ENCODE peak calls at places on chromosomes 2 and 18, in eight cellular contexts. M is SK-N-SH, A is HFF-Myc, R is AG10803, L is neural progenitor cell, S is ovary, J is retinal pigment epithelial cell, N is AG04449. D is an unnamed sample.

GRCh38 chr18:2223394-2223793 is 347.9 kb downstream of the METTL4 start:
- DNase-seq in J (peak), S (no peak), L (peak), R (no peak), N (no peak), A (no peak), M (no peak), D (peak)

GRCh38 chr2:234496442-234496834 is 443 bp downstream of the ARL4C start:
- DNase-seq in L (no peak), A (no peak), N (no peak), S (peak), M (peak), J (no peak), R (peak), D (no peak)

GRCh38 chr2:108244667-108245414 is 5.1 kb downstream of the SULT1C3 start:
- DNase-seq in A (no peak), S (no peak), L (no peak), M (no peak), J (no peak), R (no peak), N (no peak), D (no peak)

GRCh38 chr2:236964291-236964690 is 121.4 kb upstream of the COPS8 start:
- DNase-seq in N (no peak), S (no peak), A (no peak), L (no peak), J (no peak), R (peak), M (no peak), D (peak)

GRCh38 chr2:122734756-122735155 is 979.3 kb downstream of the TSN start:
- DNase-seq in S (no peak), L (no peak), J (no peak), M (no peak), A (no peak), R (peak), N (no peak), D (no peak)

GRCh38 chr2:54638103-54638502 is 85.4 kb upstream of the EML6 start:
- DNase-seq in S (no peak), A (no peak), J (no peak), R (no peak), N (no peak), L (no peak), M (no peak), D (no peak)

GRCh38 chr2:102736607-102737409 is 25.0 kb upstream of the TMEM182 start:
- DNase-seq in N (no peak), R (peak), A (no peak), L (peak), S (peak), J (no peak), M (peak), D (peak)

GRCh38 chr2:175930504-175930903 is 71.6 kb downstream of the LNPK start:
- DNase-seq in A (no peak), R (no peak), N (no peak), S (no peak), J (no peak), M (no peak), L (no peak), D (no peak)

GRCh38 chr18:33606621-33607020 is 28.6 kb downstream of the ASXL3 start:
- DNase-seq in J (no peak), M (no peak), A (no peak), S (no peak), L (peak), R (no peak), N (no peak), D (no peak)

GRCh38 chr2:10704034-10704594 is 14.3 kb upstream of the NOL10 start:
- DNase-seq in R (no peak), L (no peak), S (no peak), J (no peak), A (no peak), N (no peak), M (no peak), D (no peak)

GRCh38 chr2:83196225-83196624 is 1262.9 kb downstream of the SUCLG1 start:
- DNase-seq in S (no peak), M (peak), L (peak), A (peak), J (peak), N (peak), R (peak), D (peak)

GRCh38 chr2:16626497-16626896 is 39.1 kb downstream of the CYRIA start:
- DNase-seq in L (no peak), S (no peak), R (peak), M (no peak), N (no peak), J (no peak), A (no peak), D (no peak)

GRCh38 chr2:37350034-37350433 is 5.6 kb downstream of the QPCT start:
- DNase-seq in S (no peak), A (no peak), R (no peak), N (no peak), L (no peak), J (no peak), M (no peak), D (no peak)

GRCh38 chr2:48527211-48527880 is 2.6 kb upstream of the STON1 start:
- DNase-seq in S (no peak), M (no peak), R (no peak), A (no peak), J (peak), L (peak), N (no peak), D (peak)

GRCh38 chr2:14756981-14757657 is 124.6 kb downstream of the LRATD1 start:
- DNase-seq in M (no peak), S (no peak), A (no peak), J (no peak), R (peak), N (peak), L (no peak), D (peak)

GRCh38 chr2:68340631-68341329 is 21.0 kb upstream of the CNRIP1 start:
- DNase-seq in S (no peak), L (no peak), A (no peak), J (no peak), R (no peak), M (no peak), N (no peak), D (no peak)

GRCh38 chr2:9538000-9538507 is 17.6 kb downstream of the ADAM17 start:
- DNase-seq in R (peak), A (no peak), J (no peak), S (no peak), L (no peak), M (no peak), N (no peak), D (peak)

GRCh38 chr2:70927138-70927537 is 8.6 kb upstream of the ATP6V1B1 start:
- DNase-seq in M (no peak), A (no peak), S (no peak), J (no peak), R (no peak), L (no peak), N (no peak), D (no peak)

GRCh38 chr18:68972176-68972575 is 174.3 kb downstream of the CCDC102B start:
- DNase-seq in S (no peak), R (no peak), J (no peak), M (no peak), L (no peak), N (no peak), A (no peak), D (no peak)

GRCh38 chr2:130372833-130373807 is 17.3 kb downstream of the PTPN18 start:
- DNase-seq in S (no peak), R (no peak), L (no peak), M (no peak), N (no peak), A (no peak), J (no peak), D (no peak)

GRCh38 chr18:79379931-79380815 is 15.6 kb upstream of the NFATC1 start:
- DNase-seq in R (no peak), J (no peak), A (no peak), S (peak), N (no peak), M (no peak), L (no peak), D (no peak)

GRCh38 chr18:24263078-24263477 is 124.2 kb downstream of the CABYR start:
- DNase-seq in M (no peak), S (no peak), A (no peak), N (no peak), L (no peak), R (no peak), J (no peak), D (no peak)

GRCh38 chr2:171735991-171736710 is 48.9 kb downstream of the DYNC1I2 start:
- DNase-seq in J (no peak), N (no peak), L (no peak), R (no peak), M (no peak), S (no peak), A (no peak), D (peak)

GRCh38 chr18:48100712-48101165 is 170.3 kb upstream of the SMAD2 start:
- DNase-seq in A (no peak), L (peak), M (peak), N (no peak), S (no peak), R (no peak), J (no peak), D (no peak)

GRCh38 chr2:129330504-129330903 is 649.0 kb upstream of the RAB6C start:
- DNase-seq in M (no peak), S (no peak), L (no peak), A (no peak), N (no peak), R (no peak), J (no peak), D (no peak)

GRCh38 chr2:174663572-174663971 is 66.0 kb upstream of the WIPF1 start:
- DNase-seq in N (peak), R (peak), S (no peak), L (no peak), J (no peak), M (peak), A (peak), D (peak)

GRCh38 chr2:23524261-23524706 is 139.3 kb downstream of the KLHL29 start:
- DNase-seq in N (no peak), R (peak), M (no peak), L (no peak), S (peak), J (no peak), A (peak), D (peak)

GRCh38 chr2:15669375-15669910 is 77.8 kb downstream of the DDX1 start:
- DNase-seq in S (no peak), R (no peak), N (no peak), L (no peak), A (no peak), J (no peak), M (no peak), D (no peak)

GRCh38 chr2:10941383-10941782 is 29.6 kb downstream of the KCNF1 start:
- DNase-seq in M (no peak), L (no peak), S (no peak), A (no peak), R (no peak), J (no peak), N (no peak), D (no peak)

GRCh38 chr2:125168442-125168841 is 1143.4 kb downstream of the CNTNAP5 start:
- DNase-seq in R (peak), M (no peak), N (no peak), A (no peak), L (no peak), S (no peak), J (no peak), D (peak)

GRCh38 chr2:64792995-64793639 is 139.4 kb upstream of the SERTAD2 start:
- DNase-seq in S (no peak), J (no peak), M (no peak), R (no peak), A (no peak), L (no peak), N (no peak), D (peak)

GRCh38 chr2:127355407-127356008 is 32.3 kb downstream of the MAP3K2 start:
- DNase-seq in S (no peak), J (no peak), N (no peak), M (peak), R (no peak), A (no peak), L (peak), D (no peak)

GRCh38 chr18:46623541-46623940 is 33.5 kb downstream of the LOXHD1 start:
- DNase-seq in S (peak), R (peak), N (no peak), J (no peak), M (peak), L (no peak), A (no peak), D (no peak)

GRCh38 chr2:70440621-70441020 is 113.0 kb downstream of the TGFA start:
- DNase-seq in N (no peak), S (no peak), L (no peak), M (no peak), A (no peak), J (no peak), R (no peak), D (no peak)

GRCh38 chr2:68839260-68839833 is 31.9 kb downstream of the BMP10 start:
- DNase-seq in J (no peak), N (no peak), S (no peak), A (no peak), L (no peak), M (peak), R (no peak), D (no peak)

GRCh38 chr2:3135676-3136075 is 241.9 kb downstream of the EIPR1 start:
- DNase-seq in L (no peak), R (no peak), J (no peak), M (no peak), N (no peak), A (no peak), S (no peak), D (no peak)

GRCh38 chr2:121532894-121533293 is 2.2 kb downstream of the RNU4ATAC start:
- DNase-seq in A (no peak), M (no peak), S (no peak), J (no peak), R (no peak), N (no peak), L (peak), D (no peak)
- TF ChIP-seq CTCF in A (no peak), M (no peak), S (no peak), J (no peak), R (no peak), N (no peak), L (no peak), D (no peak)

DNA sequence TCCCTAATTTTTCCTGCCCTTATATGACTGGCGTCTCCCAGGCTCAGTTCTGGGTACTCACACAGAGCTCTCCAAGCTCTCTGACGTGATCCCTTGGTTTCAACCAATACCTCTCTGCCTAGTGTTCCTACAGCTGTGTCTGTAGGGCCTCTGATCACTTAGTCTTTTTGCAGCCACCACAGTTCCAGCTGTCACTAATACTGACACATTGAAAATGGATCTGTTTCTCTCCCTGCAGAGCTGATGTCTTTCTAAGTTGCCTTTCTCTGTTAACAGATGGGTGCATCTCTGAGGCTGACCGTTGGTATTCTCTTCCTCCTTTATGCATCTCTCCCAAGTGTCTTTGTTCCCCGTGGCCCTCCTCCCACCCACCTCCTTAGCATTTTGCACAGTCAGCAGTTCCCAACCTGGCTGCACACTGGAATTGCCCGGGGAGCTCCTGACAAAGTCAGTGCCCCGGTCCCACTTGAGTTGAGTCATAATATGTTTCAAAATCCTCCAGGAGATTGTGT is 62.5 kb downstream of the CERS6 start:
- DNase-seq in S (no peak), J (no peak), R (no peak), N (no peak), A (no peak), L (peak), M (no peak), D (no peak)
- H3K4me3 ChIP-seq in S (no peak), J (no peak), R (no peak), N (no peak), A (no peak), L (no peak), M (no peak), D (no peak)

DNA sequence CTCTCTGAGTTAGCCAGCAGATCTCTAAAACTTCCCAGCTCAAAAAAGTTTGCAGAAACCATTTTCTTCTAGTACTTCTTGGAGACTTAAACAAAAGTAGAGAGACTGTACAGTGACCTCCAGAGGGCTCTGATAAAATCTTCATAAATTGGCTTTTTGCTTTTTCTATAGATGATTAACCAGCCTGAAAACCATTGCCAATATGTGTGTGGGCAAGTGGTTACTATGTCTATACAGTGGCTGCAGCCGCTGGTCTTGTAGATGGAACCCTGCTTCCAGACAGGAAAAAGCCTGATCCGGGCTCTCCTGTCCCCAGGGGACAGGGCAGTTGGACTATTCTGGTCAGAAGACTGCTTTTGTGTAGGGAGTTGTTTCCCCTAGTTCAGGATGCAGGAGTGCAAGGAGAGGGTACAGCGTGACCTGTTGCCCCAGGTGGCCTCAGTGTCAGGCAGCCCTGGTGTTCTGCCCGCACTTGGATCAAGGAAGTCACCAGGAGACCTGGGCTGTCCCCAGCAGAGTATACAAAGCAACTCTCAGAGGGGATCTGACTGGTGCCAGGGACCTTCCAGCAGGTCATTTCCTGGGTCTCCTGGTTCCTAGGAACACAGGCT is 7.3 kb upstream of the PTPRM start:
- DNase-seq in R (no peak), N (no peak), A (no peak), J (no peak), M (no peak), S (no peak), L (no peak), D (no peak)
- TF ChIP-seq CTCF in R (no peak), N (no peak), A (no peak), J (no peak), M (no peak), S (no peak), L (no peak), D (no peak)

GRCh38 chr2:136917281-136917680 is 151.9 kb downstream of the THSD7B start:
- DNase-seq in A (no peak), N (no peak), L (peak), S (no peak), J (no peak), M (no peak), R (no peak), D (no peak)
- H3K4me3 ChIP-seq in A (no peak), N (no peak), L (no peak), S (no peak), J (no peak), M (no peak), R (no peak), D (no peak)

DNA sequence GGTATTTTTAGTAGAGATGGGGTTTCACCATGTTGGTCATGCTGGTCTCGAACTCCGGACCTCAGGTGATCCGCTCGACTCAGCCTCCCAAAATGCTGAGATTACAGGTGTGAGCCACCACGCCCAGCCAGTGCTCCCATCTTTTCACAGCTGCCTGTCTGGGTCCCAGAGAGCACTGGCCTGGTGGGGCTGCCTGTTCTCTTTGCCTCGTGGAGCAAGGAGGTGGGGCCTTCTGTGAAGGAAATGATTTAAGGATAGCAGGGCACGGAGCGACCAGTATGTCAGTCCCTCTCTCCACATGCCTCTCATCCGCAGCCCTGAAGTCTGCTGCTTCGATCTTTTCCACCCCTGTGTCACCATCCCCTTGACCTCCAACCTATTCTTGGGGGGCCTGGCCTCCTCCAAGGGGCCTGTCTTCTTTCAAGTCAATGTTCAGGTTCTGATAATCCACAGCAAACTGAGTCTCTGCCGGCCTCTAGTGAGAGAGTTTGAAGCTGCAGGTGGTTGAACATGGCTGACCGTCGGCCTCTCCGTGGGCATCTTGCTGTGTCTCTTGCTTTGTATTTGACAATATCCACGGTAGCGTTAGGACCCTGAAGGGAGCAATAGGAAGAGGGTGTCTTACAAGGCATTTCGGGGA is 28.2 kb upstream of the GIGYF2 start:
- DNase-seq in A (no peak), L (peak), J (no peak), M (no peak), S (peak), R (peak), N (no peak), D (peak)
- TF ChIP-seq CTCF in A (peak), L (peak), J (peak), M (peak), S (peak), R (peak), N (peak), D (peak)

GRCh38 chr2:160408575-160409291 is 84.9 kb downstream of the RBMS1 start:
- DNase-seq in S (no peak), L (peak), M (peak), R (no peak), A (no peak), J (no peak), N (no peak), D (peak)
- H3K4me3 ChIP-seq in S (peak), L (peak), M (no peak), R (peak), A (peak), J (peak), N (peak), D (peak)

D was measured in fibroblast of the aortic adventitia.